ENCODE peak calls at places on chromosomes 7 and 10, in five cellular contexts. L is neural progenitor cell, V is OCI-LY7, E is HCT116, Q is GM23248. B is an unnamed sample.

GRCh38 chr7:137337902-137338301 is 5.6 kb downstream of the PTN start:
- DNase-seq in V (no peak), E (no peak), L (no peak), Q (no peak), B (no peak)

GRCh38 chr7:157817433-157817832 is 480.6 kb downstream of the DNAJB6 start:
- DNase-seq in V (no peak), E (no peak), Q (no peak), L (no peak), B (no peak)

GRCh38 chr7:19317461-19317860 is 172.2 kb upstream of the FERD3L start:
- DNase-seq in V (no peak), E (no peak), L (no peak), Q (peak), B (no peak)

GRCh38 chr7:37230221-37230620 is 218.4 kb downstream of the ELMO1 start:
- DNase-seq in E (no peak), Q (peak), L (no peak), V (no peak), B (no peak)

GRCh38 chr7:13097508-13097907 is 410.1 kb downstream of the ARL4A start:
- DNase-seq in L (no peak), Q (no peak), V (no peak), E (no peak), B (no peak)

GRCh38 chr7:128103498-128104108 is 72.4 kb upstream of the LRRC4 start:
- DNase-seq in V (peak), L (no peak), Q (peak), E (no peak), B (no peak)

GRCh38 chr7:107045980-107046379 is 1.5 kb downstream of the PRKAR2B start:
- DNase-seq in Q (peak), E (no peak), V (peak), L (no peak), B (no peak)

GRCh38 chr10:59894114-59894513 is 12.2 kb downstream of the CCDC6 start:
- DNase-seq in E (no peak), L (no peak), V (no peak), Q (peak), B (no peak)

GRCh38 chr10:103254538-103255325 is 9.0 kb downstream of the RPEL1 start:
- DNase-seq in L (no peak), V (no peak), Q (peak), E (peak), B (no peak)

GRCh38 chr10:125160856-125161569 is 650 bp upstream of the CTBP2 start:
- DNase-seq in E (peak), V (no peak), Q (peak), L (peak), B (peak)

GRCh38 chr7:134766779-134767566 is 12.5 kb upstream of the CALD1 start:
- DNase-seq in E (no peak), V (peak), Q (peak), L (no peak), B (no peak)

GRCh38 chr7:30312186-30312585 is 27.8 kb downstream of the ZNRF2 start:
- DNase-seq in L (peak), V (no peak), Q (no peak), E (no peak), B (no peak)

GRCh38 chr10:117175901-117176534 is 21.3 kb upstream of the KCNK18 start:
- DNase-seq in V (peak), L (peak), Q (peak), E (peak), B (peak)

GRCh38 chr10:117178190-117178589 is 19.1 kb upstream of the KCNK18 start:
- DNase-seq in Q (no peak), L (no peak), V (no peak), E (no peak), B (no peak)

GRCh38 chr10:117170244-117170643 is 27.0 kb upstream of the KCNK18 start:
- DNase-seq in Q (peak), E (no peak), V (no peak), L (no peak), B (no peak)

GRCh38 chr10:117174439-117175214 is 22.7 kb upstream of the KCNK18 start:
- DNase-seq in E (peak), V (peak), L (peak), Q (peak), B (peak)

DNA sequence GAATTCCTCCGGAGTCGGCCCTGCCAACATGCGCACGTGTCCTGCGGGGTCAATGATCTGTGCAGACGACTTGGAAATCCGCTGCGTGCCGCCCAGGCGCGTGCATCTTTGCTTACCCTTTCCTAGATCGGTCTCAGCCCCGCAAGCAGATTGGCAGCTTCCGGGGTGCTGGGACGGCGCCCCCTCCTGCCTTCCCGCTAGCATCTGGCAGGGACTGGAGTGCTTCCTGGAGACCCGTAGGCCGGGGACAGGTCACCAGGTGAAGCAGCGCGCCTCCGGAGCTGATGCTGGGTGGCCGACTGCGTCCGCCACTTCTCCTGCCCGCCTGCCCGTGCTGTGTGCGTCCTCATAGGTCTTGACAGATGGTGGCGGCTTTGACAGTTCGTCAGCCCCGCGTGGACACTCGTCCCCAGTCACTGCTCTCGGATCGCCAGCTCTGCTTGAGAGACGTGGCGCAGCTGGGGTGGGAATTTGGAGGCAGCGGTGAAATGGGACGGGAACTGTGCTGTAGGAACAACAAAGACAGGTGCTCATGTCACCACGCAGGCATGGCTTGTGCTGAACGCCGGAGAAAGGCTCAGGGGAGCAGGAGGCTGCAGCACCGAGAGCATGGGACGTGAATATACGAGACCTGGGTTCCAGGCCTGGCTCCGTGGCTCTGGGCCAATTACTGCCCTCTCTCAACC is 21.9 kb upstream of the KCNK18 start:
- DNase-seq in E (no peak), V (no peak), Q (no peak), L (no peak), B (peak)
- H2AFZ ChIP-seq in E (peak), V (peak), Q (peak), L (peak), B (peak)

GRCh38 chr10:69574571-69574978 is 1.4 kb upstream of the NEUROG3 start:
- DNase-seq in E (no peak), L (peak), V (no peak), Q (no peak), B (no peak)

GRCh38 chr10:69571618-69572158 is 1.5 kb downstream of the NEUROG3 start:
- DNase-seq in Q (no peak), V (no peak), E (no peak), L (peak), B (no peak)

GRCh38 chr10:69572159-69573055 is 815 bp downstream of the NEUROG3 start:
- DNase-seq in L (peak), V (no peak), Q (peak), E (no peak), B (no peak)

GRCh38 chr10:69575164-69575722 is 2.0 kb upstream of the NEUROG3 start:
- DNase-seq in Q (no peak), V (no peak), E (no peak), L (no peak), B (no peak)

DNA sequence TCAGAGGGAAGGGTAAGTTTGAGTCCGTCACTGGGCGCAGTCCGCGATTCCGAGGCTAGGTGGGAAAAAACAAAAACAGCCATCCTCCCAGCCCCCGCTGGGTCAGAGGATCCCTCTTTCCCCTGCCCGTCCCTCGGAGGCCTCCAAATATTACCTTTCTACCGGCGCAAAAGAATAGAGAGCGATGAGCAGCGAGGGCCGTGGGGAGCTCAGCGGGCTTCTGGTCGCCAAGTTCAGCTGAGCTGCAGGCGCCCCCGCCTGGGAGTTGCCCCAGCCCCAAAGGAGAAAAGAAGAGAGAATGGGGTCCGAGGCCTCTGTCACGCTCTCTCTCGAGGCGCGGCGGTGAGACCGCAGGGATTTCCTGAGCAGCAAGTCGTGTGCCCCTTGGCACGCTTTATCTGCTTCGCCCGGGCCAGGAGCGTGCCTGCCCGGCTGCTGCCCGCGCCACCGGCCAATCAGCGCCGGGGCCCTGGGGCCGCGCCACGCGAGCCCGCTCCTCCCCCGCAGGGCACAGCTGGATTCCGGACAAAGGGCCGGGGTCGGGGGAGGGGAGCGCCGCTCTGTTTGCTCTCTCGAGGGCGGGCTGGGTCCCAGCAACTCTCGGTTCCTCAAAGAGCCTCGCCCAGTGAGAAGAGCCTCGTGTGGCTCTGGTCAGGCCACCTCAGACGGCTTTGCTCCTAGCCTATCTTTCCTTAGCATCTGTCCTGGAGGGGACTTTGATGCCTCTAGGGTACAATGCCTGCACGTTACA is at the start of gene NEUROG3:
- DNase-seq in E (no peak), L (peak), Q (no peak), V (peak), B (no peak)
- H3K4me3 ChIP-seq in E (no peak), L (peak), Q (no peak), V (no peak), B (no peak)

GRCh38 chr7:96061844-96062243 is 260.1 kb downstream of the SLC25A13 start:
- DNase-seq in L (no peak), E (no peak), V (no peak), Q (peak), B (peak)
- TF ChIP-seq EZH2phosphoT487 in L (no peak), E (no peak), V (no peak), Q (no peak), B (no peak)

GRCh38 chr7:74420006-74420405 is 33.7 kb upstream of the GTF2IRD1 start:
- DNase-seq in E (no peak), L (no peak), V (no peak), Q (no peak), B (no peak)

GRCh38 chr7:74418076-74418475 is 35.6 kb upstream of the GTF2IRD1 start:
- DNase-seq in E (no peak), V (no peak), L (no peak), Q (no peak), B (no peak)

GRCh38 chr7:74418538-74418937 is 35.2 kb upstream of the GTF2IRD1 start:
- DNase-seq in Q (no peak), V (no peak), E (no peak), L (no peak), B (no peak)

GRCh38 chr7:74412603-74413002 is 41.1 kb upstream of the GTF2IRD1 start:
- DNase-seq in E (no peak), Q (peak), V (no peak), L (no peak), B (no peak)

DNA sequence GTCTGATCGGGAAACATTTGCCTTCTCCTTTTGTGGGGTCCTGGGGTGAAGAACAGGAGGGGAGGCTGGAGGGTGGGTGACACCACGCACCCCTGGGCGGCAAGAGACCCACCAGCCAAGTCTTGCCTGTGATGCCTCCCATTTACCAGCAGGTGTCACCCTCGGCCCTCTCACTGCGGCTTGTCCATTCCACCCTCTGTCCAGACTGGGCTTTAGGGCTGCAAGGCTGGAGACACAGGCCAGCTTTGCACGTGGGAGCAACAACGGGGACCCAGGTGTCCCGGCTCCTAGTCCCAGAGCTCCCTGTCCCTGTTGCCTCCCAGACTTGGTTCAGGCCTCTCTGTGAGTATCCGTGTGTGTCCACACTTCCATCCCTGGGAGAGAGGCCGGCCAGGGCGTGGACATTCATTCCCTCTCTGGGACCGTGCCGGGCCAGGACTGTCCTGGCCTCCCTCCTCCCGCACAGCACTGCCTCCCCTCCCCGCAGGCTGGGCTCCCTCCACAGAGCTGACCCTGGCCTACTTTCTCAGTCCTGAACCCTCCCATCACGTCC is 36.2 kb upstream of the GTF2IRD1 start:
- DNase-seq in L (peak), E (peak), Q (peak), V (peak), B (peak)
- H2AFZ ChIP-seq in L (peak), E (peak), Q (peak), V (no peak), B (no peak)

GRCh38 chr7:129906700-129907099 is 46.1 kb downstream of the UBE2H start:
- DNase-seq in E (peak), L (no peak), V (no peak), Q (peak), B (peak)
- H3K4me3 ChIP-seq in E (no peak), L (no peak), V (no peak), Q (no peak), B (no peak)

GRCh38 chr10:114754445-114755320 is 66.9 kb upstream of the FHIP2A start:
- DNase-seq in L (no peak), E (peak), Q (peak), V (no peak), B (peak)

GRCh38 chr10:114753126-114753525 is 68.5 kb upstream of the FHIP2A start:
- DNase-seq in E (no peak), Q (peak), L (no peak), V (no peak), B (no peak)

GRCh38 chr10:114751856-114752255 is 69.7 kb upstream of the FHIP2A start:
- DNase-seq in Q (peak), V (no peak), L (no peak), E (no peak), B (no peak)

GRCh38 chr10:114758331-114758730 is 63.2 kb upstream of the FHIP2A start:
- DNase-seq in E (no peak), Q (peak), L (peak), V (no peak), B (no peak)

GRCh38 chr10:114755537-114755936 is 66.0 kb upstream of the FHIP2A start:
- DNase-seq in E (no peak), L (no peak), Q (no peak), V (no peak), B (no peak)
- TF ChIP-seq EZH2phosphoT487 in E (no peak), L (no peak), Q (no peak), V (no peak), B (no peak)

GRCh38 chr7:108805808-108806397 is 236.2 kb downstream of the DNAJB9 start:
- DNase-seq in Q (peak), L (peak), V (peak), E (peak), B (peak)
- H2AFZ ChIP-seq in Q (peak), L (peak), V (no peak), E (peak), B (no peak)

DNA sequence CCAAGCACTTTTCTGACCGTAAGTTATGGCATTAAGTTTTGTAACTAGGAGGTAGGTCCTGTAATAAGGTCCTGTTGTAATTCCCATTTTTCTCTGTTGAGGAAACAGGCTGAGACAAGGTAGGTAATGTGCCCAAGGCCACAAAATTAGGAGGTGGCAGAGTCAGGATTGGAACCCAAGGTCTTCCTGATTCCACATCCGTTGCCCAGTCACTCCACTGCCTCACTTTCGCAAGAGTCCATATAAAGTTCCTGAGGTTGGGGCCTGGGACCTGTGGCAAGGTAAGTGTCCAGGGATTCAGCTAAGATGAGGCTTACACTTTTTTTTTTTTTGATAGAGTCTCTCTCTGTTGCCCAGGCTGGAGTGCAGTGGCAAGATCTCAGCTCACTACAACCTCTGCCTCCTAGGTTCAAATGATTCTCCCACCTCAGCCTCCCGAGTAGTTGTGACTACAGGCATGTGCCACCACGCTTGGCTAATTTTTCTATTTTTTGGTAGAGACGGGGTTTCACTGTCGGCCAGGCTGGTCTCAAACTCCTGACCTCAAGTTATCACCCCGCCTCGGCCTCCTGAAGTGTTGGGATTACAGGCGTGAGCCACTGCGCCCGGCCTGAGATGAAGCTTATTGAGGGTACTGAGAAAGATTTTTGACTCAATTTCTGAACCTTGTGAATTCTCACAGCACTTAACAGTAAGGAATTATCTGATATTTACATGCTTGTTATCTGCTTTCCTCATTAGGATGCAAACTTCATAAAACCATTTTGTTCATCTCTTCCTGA is 20.3 kb upstream of the GNA12 start:
- DNase-seq in E (no peak), V (no peak), L (no peak), Q (peak), B (no peak)
- H3K4me3 ChIP-seq in E (peak), V (no peak), L (no peak), Q (peak), B (no peak)

DNA sequence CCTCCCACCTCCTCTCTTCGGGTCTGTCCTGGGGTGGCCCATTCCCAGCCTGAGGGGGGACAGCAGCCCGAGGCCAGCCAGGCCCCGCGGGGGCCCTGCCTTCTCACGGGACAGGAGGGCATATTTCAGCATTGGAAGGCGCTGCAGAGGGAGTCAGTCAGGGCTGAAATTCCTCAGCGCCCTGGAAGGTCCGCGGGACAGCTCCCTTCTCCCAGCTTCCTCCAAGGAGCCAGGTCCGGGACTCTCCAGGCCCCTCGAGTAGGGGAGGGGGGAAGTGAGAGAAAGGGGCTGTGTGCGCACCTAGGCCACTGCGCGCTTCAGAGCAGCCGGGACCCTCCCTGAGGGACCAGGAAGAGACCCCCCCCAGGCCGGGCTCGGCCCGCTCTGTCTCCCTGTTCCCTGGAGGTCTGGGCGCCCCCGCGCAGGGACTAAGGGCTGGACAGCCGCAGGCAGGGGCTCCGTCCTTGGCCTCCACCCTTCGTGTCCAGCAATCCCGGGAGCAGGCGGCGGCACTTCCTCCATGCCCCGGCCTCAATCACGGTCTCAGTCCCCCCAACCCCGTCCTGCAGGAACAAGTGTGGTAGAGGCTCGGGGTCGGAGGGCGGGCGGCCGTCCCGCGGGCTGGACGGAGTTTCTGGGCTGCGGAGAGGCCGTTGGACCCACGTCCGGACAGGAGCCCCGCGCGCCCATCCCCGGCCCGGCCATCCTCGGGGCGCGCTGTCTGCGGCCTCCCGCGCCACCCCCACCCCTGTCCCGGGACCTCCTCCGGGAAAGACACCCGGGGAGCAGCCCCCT is 6.0 kb upstream of the ELFN1 start:
- DNase-seq in V (no peak), L (peak), Q (no peak), E (no peak), B (peak)
- TF ChIP-seq EZH2phosphoT487 in V (no peak), L (no peak), Q (no peak), E (no peak), B (no peak)

DNA sequence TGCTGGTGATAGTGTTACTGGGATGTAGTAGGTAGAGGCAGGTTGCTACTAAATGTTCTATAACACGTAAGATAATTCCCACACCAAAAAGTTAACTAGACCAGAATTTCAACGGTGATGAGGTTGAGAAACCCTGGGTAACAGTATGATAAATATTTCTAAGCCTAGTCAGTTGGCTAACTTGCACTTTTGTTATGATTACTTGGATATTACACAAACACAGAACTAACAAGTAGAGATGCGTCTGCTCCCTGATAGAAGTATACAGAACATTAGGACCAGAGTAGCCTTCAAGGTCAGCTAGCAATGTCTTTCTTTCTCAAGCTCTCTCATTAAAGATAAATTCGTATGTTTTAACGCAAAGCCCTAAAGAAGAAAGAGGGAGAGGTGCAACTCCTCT is 86.2 kb upstream of the FZD8 start:
- DNase-seq in E (no peak), L (no peak), V (no peak), Q (peak), B (no peak)
- H2AFZ ChIP-seq in E (no peak), L (no peak), V (no peak), Q (no peak), B (no peak)

B was measured in hepatocyte.